ENCODE peak calls at places on chromosome 10, in nine cellular contexts. One of them, this sample, is unnamed.

GRCh38 chr10:75654777-75655176 is 223.4 kb downstream of the LRMDA start:
- DNase-seq in Peyer's patch: no peak
- DNase-seq in tibial nerve: no peak
- DNase-seq in sigmoid colon: peak
- DNase-seq in stomach: no peak
- DNase-seq in adrenal gland: peak
- DNase-seq in upper lobe of left lung: no peak
- DNase-seq in IMR-90: no peak
- DNase-seq in endothelial cell of umbilical vein: no peak
- DNase-seq in this sample: no peak

GRCh38 chr10:86972613-86973380 is 4.5 kb downstream of the ADIRF start:
- DNase-seq in sigmoid colon: no peak
- DNase-seq in IMR-90: no peak
- DNase-seq in tibial nerve: no peak
- DNase-seq in adrenal gland: no peak
- DNase-seq in upper lobe of left lung: no peak
- DNase-seq in endothelial cell of umbilical vein: no peak
- DNase-seq in Peyer's patch: peak
- DNase-seq in stomach: no peak
- DNase-seq in this sample: no peak

GRCh38 chr10:131901181-131901829 is 497 bp downstream of the PPP2R2D start:
- DNase-seq in tibial nerve: peak
- DNase-seq in adrenal gland: peak
- DNase-seq in Peyer's patch: peak
- DNase-seq in upper lobe of left lung: peak
- DNase-seq in IMR-90: peak
- DNase-seq in endothelial cell of umbilical vein: peak
- DNase-seq in stomach: peak
- DNase-seq in sigmoid colon: peak
- DNase-seq in this sample: no peak

GRCh38 chr10:102419561-102420442 is 834 bp upstream of the FBXL15 start:
- DNase-seq in sigmoid colon: no peak
- DNase-seq in adrenal gland: peak
- DNase-seq in endothelial cell of umbilical vein: peak
- DNase-seq in upper lobe of left lung: peak
- DNase-seq in IMR-90: no peak
- DNase-seq in stomach: peak
- DNase-seq in Peyer's patch: peak
- DNase-seq in tibial nerve: no peak
- DNase-seq in this sample: no peak

GRCh38 chr10:48509974-48510692 is 94.7 kb downstream of the ARHGAP22 start:
- DNase-seq in Peyer's patch: no peak
- DNase-seq in endothelial cell of umbilical vein: peak
- DNase-seq in sigmoid colon: no peak
- DNase-seq in stomach: peak
- DNase-seq in upper lobe of left lung: no peak
- DNase-seq in adrenal gland: peak
- DNase-seq in IMR-90: no peak
- DNase-seq in tibial nerve: no peak
- DNase-seq in this sample: no peak

GRCh38 chr10:100229819-100230422 is 525 bp upstream of the CHUK start:
- DNase-seq in stomach: no peak
- DNase-seq in sigmoid colon: no peak
- DNase-seq in upper lobe of left lung: no peak
- DNase-seq in IMR-90: no peak
- DNase-seq in Peyer's patch: no peak
- DNase-seq in tibial nerve: no peak
- DNase-seq in adrenal gland: no peak
- DNase-seq in endothelial cell of umbilical vein: no peak
- DNase-seq in this sample: no peak

GRCh38 chr10:22541900-22542299 is 172.5 kb downstream of the PIP4K2A start:
- DNase-seq in adrenal gland: no peak
- DNase-seq in IMR-90: no peak
- DNase-seq in upper lobe of left lung: no peak
- DNase-seq in endothelial cell of umbilical vein: no peak
- DNase-seq in tibial nerve: no peak
- DNase-seq in Peyer's patch: no peak
- DNase-seq in sigmoid colon: no peak
- DNase-seq in stomach: no peak
- DNase-seq in this sample: no peak

GRCh38 chr10:4947039-4947634 is 16.1 kb upstream of the AKR1C1 start:
- DNase-seq in Peyer's patch: no peak
- DNase-seq in endothelial cell of umbilical vein: no peak
- DNase-seq in upper lobe of left lung: no peak
- DNase-seq in IMR-90: peak
- DNase-seq in stomach: no peak
- DNase-seq in tibial nerve: no peak
- DNase-seq in sigmoid colon: no peak
- DNase-seq in adrenal gland: no peak
- DNase-seq in this sample: no peak

GRCh38 chr10:34966440-34966839 is 123.7 kb downstream of the CUL2 start:
- DNase-seq in Peyer's patch: no peak
- DNase-seq in tibial nerve: no peak
- DNase-seq in sigmoid colon: no peak
- DNase-seq in upper lobe of left lung: no peak
- DNase-seq in stomach: no peak
- DNase-seq in IMR-90: peak
- DNase-seq in adrenal gland: no peak
- DNase-seq in endothelial cell of umbilical vein: no peak
- DNase-seq in this sample: no peak

GRCh38 chr10:105803206-105803605 is 1162.1 kb downstream of the SORCS3 start:
- DNase-seq in adrenal gland: no peak
- DNase-seq in endothelial cell of umbilical vein: no peak
- DNase-seq in tibial nerve: no peak
- DNase-seq in Peyer's patch: no peak
- DNase-seq in sigmoid colon: no peak
- DNase-seq in upper lobe of left lung: no peak
- DNase-seq in stomach: no peak
- DNase-seq in IMR-90: no peak
- DNase-seq in this sample: no peak

GRCh38 chr10:11787374-11787773 is 35.8 kb upstream of the PROSER2 start:
- DNase-seq in adrenal gland: no peak
- DNase-seq in IMR-90: no peak
- DNase-seq in sigmoid colon: peak
- DNase-seq in tibial nerve: no peak
- DNase-seq in Peyer's patch: no peak
- DNase-seq in endothelial cell of umbilical vein: no peak
- DNase-seq in upper lobe of left lung: no peak
- DNase-seq in stomach: no peak
- DNase-seq in this sample: no peak

GRCh38 chr10:44805461-44806210 is 105.5 kb upstream of the TMEM72 start:
- DNase-seq in stomach: no peak
- DNase-seq in tibial nerve: no peak
- DNase-seq in IMR-90: no peak
- DNase-seq in upper lobe of left lung: no peak
- DNase-seq in endothelial cell of umbilical vein: no peak
- DNase-seq in adrenal gland: peak
- DNase-seq in Peyer's patch: no peak
- DNase-seq in sigmoid colon: no peak
- DNase-seq in this sample: no peak

GRCh38 chr10:78042058-78042751 is 8.5 kb downstream of the RPS24 start:
- DNase-seq in tibial nerve: no peak
- DNase-seq in endothelial cell of umbilical vein: no peak
- DNase-seq in sigmoid colon: no peak
- DNase-seq in stomach: no peak
- DNase-seq in IMR-90: no peak
- DNase-seq in adrenal gland: no peak
- DNase-seq in upper lobe of left lung: no peak
- DNase-seq in Peyer's patch: no peak
- DNase-seq in this sample: no peak

GRCh38 chr10:78044179-78044578 is 10.5 kb downstream of the RPS24 start:
- DNase-seq in sigmoid colon: no peak
- DNase-seq in IMR-90: no peak
- DNase-seq in upper lobe of left lung: no peak
- DNase-seq in stomach: no peak
- DNase-seq in Peyer's patch: no peak
- DNase-seq in adrenal gland: no peak
- DNase-seq in tibial nerve: no peak
- DNase-seq in endothelial cell of umbilical vein: no peak
- DNase-seq in this sample: no peak

GRCh38 chr10:78044699-78045098 is 11.0 kb downstream of the RPS24 start:
- DNase-seq in endothelial cell of umbilical vein: no peak
- DNase-seq in IMR-90: peak
- DNase-seq in sigmoid colon: no peak
- DNase-seq in adrenal gland: no peak
- DNase-seq in tibial nerve: no peak
- DNase-seq in Peyer's patch: no peak
- DNase-seq in stomach: no peak
- DNase-seq in upper lobe of left lung: no peak
- DNase-seq in this sample: no peak

GRCh38 chr10:78041170-78042057 is 7.8 kb downstream of the RPS24 start:
- DNase-seq in stomach: no peak
- DNase-seq in adrenal gland: no peak
- DNase-seq in sigmoid colon: no peak
- DNase-seq in tibial nerve: no peak
- DNase-seq in endothelial cell of umbilical vein: no peak
- DNase-seq in Peyer's patch: no peak
- DNase-seq in upper lobe of left lung: no peak
- DNase-seq in IMR-90: no peak
- DNase-seq in this sample: no peak

GRCh38 chr10:78042752-78043104 is 9.1 kb downstream of the RPS24 start:
- DNase-seq in IMR-90: no peak
- DNase-seq in Peyer's patch: no peak
- DNase-seq in stomach: no peak
- DNase-seq in sigmoid colon: no peak
- DNase-seq in tibial nerve: no peak
- DNase-seq in endothelial cell of umbilical vein: no peak
- DNase-seq in upper lobe of left lung: no peak
- DNase-seq in adrenal gland: no peak
- DNase-seq in this sample: no peak
- TF ChIP-seq POLR2A in IMR-90: no peak
- TF ChIP-seq POLR2A in Peyer's patch: no peak
- TF ChIP-seq POLR2A in stomach: no peak
- TF ChIP-seq POLR2A in sigmoid colon: no peak
- TF ChIP-seq POLR2A in tibial nerve: no peak
- TF ChIP-seq POLR2A in endothelial cell of umbilical vein: no peak
- TF ChIP-seq POLR2A in upper lobe of left lung: no peak
- TF ChIP-seq POLR2A in adrenal gland: no peak
- TF ChIP-seq POLR2A in this sample: no peak

GRCh38 chr10:29356931-29357330 is 68.1 kb downstream of the LYZL1 start:
- DNase-seq in endothelial cell of umbilical vein: no peak
- DNase-seq in adrenal gland: no peak
- DNase-seq in stomach: no peak
- DNase-seq in tibial nerve: no peak
- DNase-seq in sigmoid colon: no peak
- DNase-seq in IMR-90: no peak
- DNase-seq in upper lobe of left lung: no peak
- DNase-seq in Peyer's patch: no peak
- DNase-seq in this sample: no peak
- TF ChIP-seq POLR2A in endothelial cell of umbilical vein: no peak
- TF ChIP-seq POLR2A in adrenal gland: no peak
- TF ChIP-seq POLR2A in stomach: no peak
- TF ChIP-seq POLR2A in tibial nerve: no peak
- TF ChIP-seq POLR2A in sigmoid colon: no peak
- TF ChIP-seq POLR2A in IMR-90: no peak
- TF ChIP-seq POLR2A in upper lobe of left lung: no peak
- TF ChIP-seq POLR2A in Peyer's patch: no peak
- TF ChIP-seq POLR2A in this sample: no peak

GRCh38 chr10:16436367-16436757 is 448 bp upstream of the PTER start:
- DNase-seq in endothelial cell of umbilical vein: no peak
- DNase-seq in sigmoid colon: no peak
- DNase-seq in upper lobe of left lung: peak
- DNase-seq in Peyer's patch: peak
- DNase-seq in tibial nerve: no peak
- DNase-seq in IMR-90: no peak
- DNase-seq in adrenal gland: no peak
- DNase-seq in stomach: no peak
- DNase-seq in this sample: no peak

GRCh38 chr10:16440396-16441105 is 3.7 kb downstream of the PTER start:
- DNase-seq in stomach: peak
- DNase-seq in endothelial cell of umbilical vein: no peak
- DNase-seq in tibial nerve: no peak
- DNase-seq in adrenal gland: peak
- DNase-seq in upper lobe of left lung: peak
- DNase-seq in IMR-90: no peak
- DNase-seq in Peyer's patch: no peak
- DNase-seq in sigmoid colon: no peak
- DNase-seq in this sample: no peak

GRCh38 chr10:16437540-16437894 is 707 bp downstream of the PTER start:
- DNase-seq in Peyer's patch: no peak
- DNase-seq in sigmoid colon: no peak
- DNase-seq in stomach: no peak
- DNase-seq in IMR-90: no peak
- DNase-seq in upper lobe of left lung: no peak
- DNase-seq in endothelial cell of umbilical vein: no peak
- DNase-seq in adrenal gland: no peak
- DNase-seq in tibial nerve: no peak
- DNase-seq in this sample: no peak

GRCh38 chr10:16439294-16439693 is 2.5 kb downstream of the PTER start:
- DNase-seq in IMR-90: no peak
- DNase-seq in Peyer's patch: no peak
- DNase-seq in sigmoid colon: no peak
- DNase-seq in endothelial cell of umbilical vein: no peak
- DNase-seq in tibial nerve: no peak
- DNase-seq in stomach: no peak
- DNase-seq in adrenal gland: peak
- DNase-seq in upper lobe of left lung: no peak
- DNase-seq in this sample: no peak

DNA sequence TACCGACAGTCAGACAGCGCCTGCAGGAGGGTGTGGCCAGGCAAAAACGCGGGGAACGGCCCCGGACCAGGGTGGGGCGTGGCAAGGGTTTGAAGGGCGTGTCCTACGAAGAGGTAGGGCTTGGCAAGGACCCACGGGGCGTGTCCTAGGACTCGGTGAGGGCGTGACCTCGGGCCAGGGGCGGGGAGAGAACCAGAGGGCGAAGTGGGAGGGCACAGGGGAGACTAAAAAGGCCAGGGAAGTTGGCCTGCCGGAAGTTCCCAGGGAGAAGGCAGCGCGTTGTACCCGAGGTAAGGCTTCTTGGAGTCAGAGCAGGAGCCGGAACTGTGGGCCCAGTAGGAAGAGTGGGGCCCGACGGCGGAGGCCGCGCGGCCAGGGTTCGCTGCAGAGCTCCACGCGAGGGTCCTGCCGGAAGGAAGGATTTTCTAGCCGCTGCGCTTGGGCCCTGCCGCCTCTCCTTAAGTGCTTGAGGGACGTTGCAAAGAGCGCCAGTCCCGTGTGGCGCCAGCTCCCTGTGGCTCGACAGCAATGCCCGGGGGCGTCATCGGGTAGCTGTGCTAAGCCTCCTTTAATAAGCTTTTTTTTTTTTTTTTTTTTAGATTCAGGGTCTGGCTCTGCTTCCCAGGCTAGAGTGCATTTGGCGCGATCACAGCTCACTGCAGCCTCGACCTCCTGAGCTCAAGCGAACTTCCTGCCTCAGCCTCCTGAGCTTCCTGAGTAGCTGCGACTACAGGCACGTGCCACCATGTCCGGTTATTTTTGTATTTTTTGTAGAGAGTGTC is at the start of gene PTER:
- DNase-seq in endothelial cell of umbilical vein: peak
- DNase-seq in tibial nerve: peak
- DNase-seq in stomach: peak
- DNase-seq in sigmoid colon: peak
- DNase-seq in IMR-90: peak
- DNase-seq in adrenal gland: peak
- DNase-seq in Peyer's patch: peak
- DNase-seq in upper lobe of left lung: peak
- DNase-seq in this sample: peak
- TF ChIP-seq POLR2A in endothelial cell of umbilical vein: peak
- TF ChIP-seq POLR2A in tibial nerve: peak
- TF ChIP-seq POLR2A in stomach: peak
- TF ChIP-seq POLR2A in sigmoid colon: no peak
- TF ChIP-seq POLR2A in IMR-90: no peak
- TF ChIP-seq POLR2A in adrenal gland: peak
- TF ChIP-seq POLR2A in Peyer's patch: peak
- TF ChIP-seq POLR2A in upper lobe of left lung: peak
- TF ChIP-seq POLR2A in this sample: no peak

GRCh38 chr10:130802301-130802700 is 509.2 kb downstream of the TCERG1L start:
- DNase-seq in Peyer's patch: no peak
- DNase-seq in sigmoid colon: no peak
- DNase-seq in tibial nerve: no peak
- DNase-seq in stomach: no peak
- DNase-seq in IMR-90: no peak
- DNase-seq in endothelial cell of umbilical vein: no peak
- DNase-seq in adrenal gland: no peak
- DNase-seq in upper lobe of left lung: no peak
- DNase-seq in this sample: no peak
- TF ChIP-seq POLR2A in Peyer's patch: no peak
- TF ChIP-seq POLR2A in sigmoid colon: no peak
- TF ChIP-seq POLR2A in tibial nerve: no peak
- TF ChIP-seq POLR2A in stomach: no peak
- TF ChIP-seq POLR2A in IMR-90: no peak
- TF ChIP-seq POLR2A in endothelial cell of umbilical vein: no peak
- TF ChIP-seq POLR2A in adrenal gland: no peak
- TF ChIP-seq POLR2A in upper lobe of left lung: no peak
- TF ChIP-seq POLR2A in this sample: no peak

This sample was measured in H54.